ENCODE peak calls at places on chromosomes 13 and 19, in five cellular contexts. One of them, this sample, is unnamed.

GRCh38 chr13:103066991-103067390 is 774 bp upstream of the SLC10A2 start:
- DNase-seq in AG10803: no peak
- DNase-seq in A673: no peak
- DNase-seq in endothelial cell: no peak
- DNase-seq in mucosa of descending colon: no peak
- DNase-seq in this sample: no peak

GRCh38 chr19:58218899-58219298 is 9.8 kb upstream of the ZNF544 start:
- DNase-seq in endothelial cell: peak
- DNase-seq in AG10803: no peak
- DNase-seq in mucosa of descending colon: no peak
- DNase-seq in A673: peak
- DNase-seq in this sample: no peak

GRCh38 chr13:112903071-112903577 is 65.9 kb upstream of the MCF2L start:
- DNase-seq in mucosa of descending colon: no peak
- DNase-seq in AG10803: no peak
- DNase-seq in A673: no peak
- DNase-seq in endothelial cell: no peak
- DNase-seq in this sample: peak

GRCh38 chr19:38247734-38248268 is 8.4 kb downstream of the PPP1R14A start:
- DNase-seq in mucosa of descending colon: no peak
- DNase-seq in endothelial cell: no peak
- DNase-seq in A673: no peak
- DNase-seq in AG10803: peak
- DNase-seq in this sample: no peak

GRCh38 chr19:8643860-8644653 is 13.6 kb downstream of the NFILZ start:
- DNase-seq in mucosa of descending colon: no peak
- DNase-seq in A673: no peak
- DNase-seq in endothelial cell: no peak
- DNase-seq in AG10803: no peak
- DNase-seq in this sample: no peak

GRCh38 chr19:49057636-49058234 is at the start of gene CGB7:
- DNase-seq in AG10803: peak
- DNase-seq in A673: peak
- DNase-seq in endothelial cell: peak
- DNase-seq in mucosa of descending colon: peak
- DNase-seq in this sample: peak

GRCh38 chr13:109331898-109332297 is 454.5 kb downstream of the IRS2 start:
- DNase-seq in AG10803: peak
- DNase-seq in endothelial cell: no peak
- DNase-seq in A673: peak
- DNase-seq in mucosa of descending colon: no peak
- DNase-seq in this sample: no peak

GRCh38 chr19:41708481-41708880 is at the start of gene CEACAM5:
- DNase-seq in mucosa of descending colon: peak
- DNase-seq in AG10803: no peak
- DNase-seq in endothelial cell: no peak
- DNase-seq in A673: no peak
- DNase-seq in this sample: no peak

GRCh38 chr19:50432658-50433057 is at the start of gene MYBPC2:
- DNase-seq in endothelial cell: no peak
- DNase-seq in A673: no peak
- DNase-seq in AG10803: no peak
- DNase-seq in mucosa of descending colon: no peak
- DNase-seq in this sample: no peak

GRCh38 chr13:114101325-114101821 is 31.1 kb downstream of the RASA3 start:
- DNase-seq in A673: no peak
- DNase-seq in endothelial cell: no peak
- DNase-seq in AG10803: no peak
- DNase-seq in mucosa of descending colon: peak
- DNase-seq in this sample: peak

GRCh38 chr19:4624733-4625362 is 14.5 kb upstream of the TNFAIP8L1 start:
- DNase-seq in A673: no peak
- DNase-seq in mucosa of descending colon: no peak
- DNase-seq in AG10803: peak
- DNase-seq in endothelial cell: no peak
- DNase-seq in this sample: no peak

GRCh38 chr19:10800488-10800887 is 35.5 kb downstream of the TMED1 start:
- DNase-seq in mucosa of descending colon: no peak
- DNase-seq in A673: no peak
- DNase-seq in AG10803: no peak
- DNase-seq in endothelial cell: no peak
- DNase-seq in this sample: no peak

GRCh38 chr19:52725528-52725961 is 9.3 kb downstream of the ZNF611 start:
- DNase-seq in mucosa of descending colon: no peak
- DNase-seq in A673: no peak
- DNase-seq in endothelial cell: no peak
- DNase-seq in AG10803: no peak
- DNase-seq in this sample: no peak

GRCh38 chr13:79833972-79834371 is 353.0 kb downstream of the NDFIP2 start:
- DNase-seq in A673: no peak
- DNase-seq in mucosa of descending colon: no peak
- DNase-seq in endothelial cell: no peak
- DNase-seq in AG10803: peak
- DNase-seq in this sample: no peak

GRCh38 chr19:860481-861098 is 1.1 kb downstream of the CFD start:
- DNase-seq in AG10803: peak
- DNase-seq in endothelial cell: peak
- DNase-seq in mucosa of descending colon: peak
- DNase-seq in A673: peak
- DNase-seq in this sample: no peak
- TF ChIP-seq CTCF in AG10803: peak
- TF ChIP-seq CTCF in endothelial cell: no peak
- TF ChIP-seq CTCF in mucosa of descending colon: no peak
- TF ChIP-seq CTCF in A673: peak
- TF ChIP-seq CTCF in this sample: no peak

GRCh38 chr19:55112781-55113569 is 4.5 kb downstream of the PPP1R12C start:
- DNase-seq in AG10803: no peak
- DNase-seq in mucosa of descending colon: peak
- DNase-seq in endothelial cell: no peak
- DNase-seq in A673: no peak
- DNase-seq in this sample: no peak
- TF ChIP-seq CTCF in AG10803: no peak
- TF ChIP-seq CTCF in mucosa of descending colon: no peak
- TF ChIP-seq CTCF in endothelial cell: no peak
- TF ChIP-seq CTCF in A673: no peak
- TF ChIP-seq CTCF in this sample: no peak

GRCh38 chr13:27770809-27771208 is 21.5 kb upstream of the GSX1 start:
- DNase-seq in endothelial cell: peak
- DNase-seq in A673: peak
- DNase-seq in mucosa of descending colon: no peak
- DNase-seq in AG10803: peak
- DNase-seq in this sample: no peak
- TF ChIP-seq CTCF in endothelial cell: no peak
- TF ChIP-seq CTCF in A673: peak
- TF ChIP-seq CTCF in mucosa of descending colon: no peak
- TF ChIP-seq CTCF in AG10803: peak
- TF ChIP-seq CTCF in this sample: no peak

DNA sequence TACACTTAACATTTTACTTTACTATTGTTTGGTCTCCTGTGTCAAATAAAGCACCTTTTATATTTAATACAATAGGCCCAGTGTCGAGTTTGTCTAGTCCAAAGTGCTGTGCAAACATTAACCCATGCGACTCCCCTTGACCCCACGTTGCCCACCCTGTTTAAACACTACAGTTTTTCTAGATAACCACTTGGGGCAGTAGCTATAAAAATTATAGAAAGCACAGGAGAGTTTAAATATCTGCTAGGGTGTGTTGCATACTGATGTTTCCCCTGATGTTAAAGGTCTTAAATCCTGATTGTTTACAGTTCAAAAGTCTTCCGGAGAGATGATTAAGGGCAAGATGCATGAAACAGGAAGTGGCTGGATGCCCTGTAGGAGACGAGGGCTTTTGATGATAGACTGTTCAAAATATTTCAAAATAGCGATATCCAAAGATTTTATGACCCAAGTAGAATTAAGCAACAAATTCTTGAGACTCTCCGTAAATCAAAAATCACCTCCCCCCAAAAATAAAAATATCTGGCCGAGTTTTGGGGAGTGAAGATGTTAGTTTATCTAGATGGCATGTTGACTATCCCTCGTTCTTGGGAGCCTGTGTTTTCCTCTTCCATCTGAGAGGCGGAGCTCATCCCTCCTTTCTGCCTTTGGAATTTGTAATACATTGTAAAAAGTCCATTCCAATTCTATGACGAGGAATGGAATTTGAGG is 167.1 kb downstream of the FGF9 start:
- DNase-seq in AG10803: peak
- DNase-seq in A673: no peak
- DNase-seq in mucosa of descending colon: no peak
- DNase-seq in endothelial cell: no peak
- DNase-seq in this sample: no peak
- TF ChIP-seq CTCF in AG10803: no peak
- TF ChIP-seq CTCF in A673: no peak
- TF ChIP-seq CTCF in mucosa of descending colon: no peak
- TF ChIP-seq CTCF in endothelial cell: no peak
- TF ChIP-seq CTCF in this sample: no peak

GRCh38 chr13:27309967-27310598 is 39.5 kb downstream of the RASL11A start:
- DNase-seq in A673: no peak
- DNase-seq in endothelial cell: no peak
- DNase-seq in AG10803: no peak
- DNase-seq in mucosa of descending colon: no peak
- DNase-seq in this sample: no peak
- TF ChIP-seq CTCF in A673: no peak
- TF ChIP-seq CTCF in endothelial cell: no peak
- TF ChIP-seq CTCF in AG10803: no peak
- TF ChIP-seq CTCF in mucosa of descending colon: no peak
- TF ChIP-seq CTCF in this sample: no peak

DNA sequence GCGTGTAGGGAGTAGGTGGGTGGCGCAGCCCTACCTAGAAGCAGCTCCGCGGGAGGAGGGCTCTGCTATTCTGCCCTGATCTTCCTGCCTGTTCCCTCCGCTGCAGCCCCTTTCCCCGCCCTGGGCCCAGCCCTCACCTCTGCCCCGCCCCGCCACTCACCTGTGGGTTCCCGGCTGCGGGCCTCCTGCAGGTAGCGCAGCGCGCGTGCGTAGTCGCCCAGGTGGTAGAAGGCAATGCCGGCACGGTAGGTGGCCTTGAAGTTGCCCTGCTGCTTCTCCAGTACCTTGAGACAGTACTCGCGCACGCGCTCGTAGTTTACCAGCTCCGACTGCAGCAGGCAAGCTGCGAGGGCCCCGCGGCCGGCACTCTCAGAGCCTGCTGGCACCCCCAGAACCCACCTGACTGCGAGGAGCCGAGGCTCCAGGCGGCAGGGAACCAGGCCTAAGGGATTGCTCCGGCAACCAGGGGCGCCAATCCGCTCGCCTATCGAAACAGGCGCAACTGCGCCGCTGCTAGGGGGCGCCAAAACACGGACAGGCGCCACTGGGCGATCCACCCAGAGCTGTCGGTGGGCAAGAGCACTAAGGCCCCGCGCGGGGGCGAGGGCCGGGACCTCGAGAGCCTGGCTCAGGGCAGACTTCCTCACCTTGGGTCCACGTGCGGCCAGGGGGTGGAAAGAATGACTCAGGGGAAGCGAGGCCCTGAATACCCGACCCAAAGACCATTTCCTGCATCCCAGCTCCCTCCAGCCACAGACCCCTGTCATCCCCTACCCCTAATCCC is 965 bp downstream of the TTC9B start:
- DNase-seq in endothelial cell: peak
- DNase-seq in A673: peak
- DNase-seq in AG10803: no peak
- DNase-seq in mucosa of descending colon: peak
- DNase-seq in this sample: no peak
- TF ChIP-seq CTCF in endothelial cell: peak
- TF ChIP-seq CTCF in A673: peak
- TF ChIP-seq CTCF in AG10803: peak
- TF ChIP-seq CTCF in mucosa of descending colon: peak
- TF ChIP-seq CTCF in this sample: no peak

GRCh38 chr19:16339361-16339725 is 14.7 kb downstream of the KLF2 start:
- DNase-seq in A673: no peak
- DNase-seq in AG10803: no peak
- DNase-seq in mucosa of descending colon: no peak
- DNase-seq in endothelial cell: no peak
- DNase-seq in this sample: no peak
- TF ChIP-seq CTCF in A673: no peak
- TF ChIP-seq CTCF in AG10803: no peak
- TF ChIP-seq CTCF in mucosa of descending colon: no peak
- TF ChIP-seq CTCF in endothelial cell: no peak
- TF ChIP-seq CTCF in this sample: no peak

DNA sequence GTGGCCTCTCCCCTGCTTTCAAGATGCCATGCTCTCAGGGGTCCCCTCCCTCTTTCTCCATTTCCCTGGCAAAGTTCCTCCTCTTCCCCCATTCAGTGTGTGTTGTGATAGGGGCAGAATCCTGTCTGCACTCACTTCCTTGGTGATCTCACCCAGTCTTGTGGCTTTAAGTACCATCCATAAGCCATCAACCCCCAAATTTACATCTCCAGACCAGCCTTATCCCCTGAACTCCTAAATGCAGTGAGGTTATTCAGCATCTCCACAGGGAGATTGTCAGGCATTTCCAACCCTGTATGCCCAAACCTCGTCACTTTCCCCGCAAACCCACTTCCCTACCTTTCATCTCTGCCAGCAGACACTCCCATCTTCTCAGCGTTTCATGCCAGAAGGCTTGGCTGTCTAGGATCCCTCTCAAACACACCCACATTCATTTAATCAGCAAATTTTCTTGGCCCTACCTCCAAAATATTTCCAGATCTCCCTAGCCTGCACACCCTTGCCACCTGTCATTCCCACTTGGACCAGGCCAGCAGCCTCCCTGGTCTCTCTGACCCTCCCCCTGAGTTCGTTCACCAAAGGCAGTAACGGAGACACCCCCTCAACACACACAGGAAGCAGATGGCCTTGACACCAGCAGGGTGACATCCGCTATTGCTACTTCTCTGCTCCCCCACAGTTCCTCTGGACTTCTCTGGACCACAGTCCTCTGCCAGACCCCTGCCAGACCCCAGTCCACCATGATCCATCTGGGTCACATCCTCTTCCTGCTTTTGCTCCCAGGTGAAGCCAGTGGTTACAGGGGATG is at the start of gene HCST:
- DNase-seq in AG10803: peak
- DNase-seq in mucosa of descending colon: peak
- DNase-seq in A673: peak
- DNase-seq in endothelial cell: no peak
- DNase-seq in this sample: no peak
- TF ChIP-seq CTCF in AG10803: no peak
- TF ChIP-seq CTCF in mucosa of descending colon: no peak
- TF ChIP-seq CTCF in A673: no peak
- TF ChIP-seq CTCF in endothelial cell: no peak
- TF ChIP-seq CTCF in this sample: no peak

GRCh38 chr13:99577934-99578917 is 77.0 kb downstream of the TM9SF2 start:
- DNase-seq in AG10803: peak
- DNase-seq in endothelial cell: no peak
- DNase-seq in mucosa of descending colon: no peak
- DNase-seq in A673: peak
- DNase-seq in this sample: no peak
- TF ChIP-seq CTCF in AG10803: peak
- TF ChIP-seq CTCF in endothelial cell: no peak
- TF ChIP-seq CTCF in mucosa of descending colon: no peak
- TF ChIP-seq CTCF in A673: peak
- TF ChIP-seq CTCF in this sample: no peak